ENCODE peak calls at places on chromosomes 11 and 22, in four cellular contexts. W is stimulated activated CD4-positive, alpha-beta T cell treated with anti-CD3 and anti-CD28 coated beads, Interleukin-2, amount 100 ng/mL, for 24 hours; B is fibroblast of the aortic adventitia; M is HCEC 1CT. H is an unnamed sample.

GRCh38 chr11:103842795-103843194 is 193.6 kb upstream of the DDI1 start:
- DNase-seq in M (peak; percentile 64), W (no peak), B (peak; percentile 91), H (no peak)

GRCh38 chr22:20241579-20242392 is 26.3 kb downstream of the RTN4R start:
- DNase-seq in M (no peak), W (no peak), B (no peak), H (no peak)

GRCh38 chr11:79304599-79305212 is 136.1 kb downstream of the TENM4 start:
- DNase-seq in B (peak; percentile 10), W (no peak), M (no peak), H (no peak)

GRCh38 chr22:49239264-49240015 is 588.2 kb downstream of the BRD1 start:
- DNase-seq in M (no peak), B (no peak), W (no peak), H (no peak)

GRCh38 chr11:40445391-40445790 is 1014.1 kb downstream of the LRRC4C start:
- DNase-seq in B (no peak), W (no peak), M (no peak), H (no peak)

GRCh38 chr11:95922536-95923440 is 1.1 kb downstream of the MTMR2 start:
- DNase-seq in W (no peak), M (no peak), B (peak; percentile 34), H (no peak)

GRCh38 chr22:29369460-29369859 is 18.9 kb downstream of the AP1B1 start:
- DNase-seq in B (peak; percentile 80), W (no peak), M (no peak), H (no peak)

GRCh38 chr11:69879734-69880005 is 60.5 kb upstream of the FGF3 start:
- DNase-seq in M (no peak), B (no peak), W (no peak), H (no peak)

GRCh38 chr11:75077316-75077715 is 19.4 kb downstream of the OR2AT4 start:
- DNase-seq in M (no peak), B (no peak), W (no peak), H (no peak)

GRCh38 chr11:87501388-87501787 is 463.7 kb downstream of the TMEM135 start:
- DNase-seq in W (no peak), B (no peak), M (no peak), H (no peak)

GRCh38 chr11:117716652-117717440 is 80.2 kb downstream of the DSCAML1 start:
- DNase-seq in W (no peak), B (no peak), M (no peak), H (no peak)

H was measured in T follicular helper cell.